ENCODE peak calls at places on chromosomes 11 and 22, in six cellular contexts. Q is GM12878, C is A549, T is endothelial cell of umbilical vein, W is HepG2, O is K562. K is an unnamed sample.

GRCh38 chr11:132895340-132895739 is 637.0 kb downstream of the OPCML start:
- DNase-seq in Q (no peak), C (no peak), T (no peak), O (no peak), W (no peak), K (no peak)

GRCh38 chr11:103682318-103683184 is 353.9 kb upstream of the DDI1 start:
- DNase-seq in O (peak), C (peak), Q (peak), W (peak), T (peak), K (peak)

GRCh38 chr11:134439181-134439580 is 27.1 kb upstream of the B3GAT1 start:
- DNase-seq in T (no peak), Q (no peak), O (no peak), W (no peak), C (no peak), K (no peak)

GRCh38 chr11:80521592-80521991 is 1080.8 kb upstream of the TENM4 start:
- DNase-seq in O (no peak), T (peak), Q (no peak), C (no peak), W (no peak), K (no peak)

GRCh38 chr22:50146440-50147228 is 23.9 kb upstream of the PANX2 start:
- DNase-seq in Q (no peak), C (peak), W (peak), O (peak), T (no peak), K (peak)

GRCh38 chr11:59862252-59862651 is 4.0 kb downstream of the TCN1 start:
- DNase-seq in T (no peak), C (no peak), Q (no peak), O (no peak), W (no peak), K (peak)

GRCh38 chr22:49657275-49657973 is 170.2 kb downstream of the BRD1 start:
- DNase-seq in T (peak), Q (peak), O (peak), C (no peak), W (no peak), K (peak)

GRCh38 chr11:61980783-61981541 is 13.5 kb upstream of the FTH1 start:
- DNase-seq in C (no peak), W (peak), Q (no peak), O (no peak), T (no peak), K (no peak)

GRCh38 chr11:2584812-2585565 is 114.8 kb downstream of the KCNQ1OT1 start:
- DNase-seq in W (no peak), T (no peak), C (no peak), Q (no peak), O (no peak), K (no peak)

GRCh38 chr11:58837707-58838388 is 6.7 kb downstream of the GLYATL2 start:
- DNase-seq in W (no peak), C (no peak), T (no peak), Q (no peak), O (no peak), K (no peak)

GRCh38 chr11:58829736-58830135 is 14.8 kb downstream of the GLYATL2 start:
- DNase-seq in Q (no peak), C (no peak), W (no peak), T (no peak), O (no peak), K (no peak)

GRCh38 chr11:58830693-58831301 is 13.7 kb downstream of the GLYATL2 start:
- DNase-seq in C (no peak), O (no peak), Q (no peak), T (no peak), W (no peak), K (no peak)

DNA sequence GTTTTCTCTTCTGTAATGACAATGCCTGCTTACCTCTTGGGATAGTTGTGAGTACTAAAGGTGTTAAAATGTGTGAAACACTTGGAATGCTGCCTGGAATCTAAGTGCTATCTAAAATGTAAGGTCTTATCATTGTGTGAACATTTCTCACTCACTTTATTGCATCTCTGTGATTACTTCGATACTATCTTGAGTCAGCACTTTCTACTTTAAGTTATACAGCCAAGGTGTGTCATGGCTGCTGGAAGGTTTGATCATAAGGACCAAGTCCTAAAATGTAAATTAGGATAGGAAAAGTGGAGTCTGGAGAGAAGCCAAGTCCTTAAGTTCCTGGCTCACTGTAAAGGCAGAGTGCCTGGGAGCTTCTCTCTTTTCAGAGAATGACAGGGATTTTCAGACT is 12.3 kb downstream of the GLYATL2 start:
- DNase-seq in Q (no peak), T (no peak), C (no peak), O (no peak), W (no peak), K (no peak)
- TF ChIP-seq MAX in Q (no peak), T (no peak), C (no peak), O (no peak), W (no peak), K (no peak)

GRCh38 chr11:6574816-6575715 is 28.4 kb downstream of the RRP8 start:
- DNase-seq in T (peak), O (no peak), W (no peak), C (no peak), Q (no peak), K (no peak)

GRCh38 chr11:6569706-6570105 is 33.7 kb downstream of the RRP8 start:
- DNase-seq in O (no peak), C (no peak), W (no peak), Q (no peak), T (no peak), K (no peak)

GRCh38 chr11:6571434-6572008 is 31.9 kb downstream of the RRP8 start:
- DNase-seq in T (no peak), W (no peak), C (no peak), Q (no peak), O (no peak), K (no peak)

GRCh38 chr11:6570691-6571427 is 32.6 kb downstream of the RRP8 start:
- DNase-seq in O (no peak), C (no peak), W (no peak), Q (no peak), T (no peak), K (no peak)

DNA sequence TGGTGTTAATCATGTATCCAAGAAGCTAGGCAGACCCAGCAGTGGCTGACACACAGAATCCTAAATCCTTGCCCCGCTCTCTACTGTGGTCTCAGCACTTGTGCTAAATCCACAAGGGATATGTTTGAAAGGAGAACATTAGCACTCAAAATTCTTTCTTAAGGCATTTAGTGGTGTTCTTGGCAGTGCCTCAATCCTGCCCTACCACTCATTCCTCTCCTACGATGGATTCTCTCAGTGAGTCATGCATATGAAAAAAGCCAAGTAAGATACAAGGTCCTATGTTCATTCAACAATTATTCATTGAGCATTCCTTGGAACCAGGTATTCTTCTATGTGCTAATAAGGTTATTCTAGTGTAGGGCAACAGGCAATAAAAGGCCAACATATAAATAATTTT is 31.2 kb downstream of the RRP8 start:
- DNase-seq in O (no peak), Q (no peak), C (no peak), T (no peak), W (no peak), K (no peak)
- TF ChIP-seq MYC in O (no peak), Q (no peak), C (no peak), T (no peak), W (no peak), K (no peak)

GRCh38 chr22:45554861-45555260 is 52.2 kb downstream of the FBLN1 start:
- DNase-seq in O (no peak), C (no peak), T (no peak), W (no peak), Q (no peak), K (no peak)

GRCh38 chr22:45554040-45554406 is 51.3 kb downstream of the FBLN1 start:
- DNase-seq in C (no peak), O (peak), W (no peak), T (no peak), Q (no peak), K (no peak)

GRCh38 chr22:45552017-45552411 is 49.3 kb downstream of the FBLN1 start:
- DNase-seq in Q (no peak), W (no peak), O (no peak), T (no peak), C (no peak), K (peak)

GRCh38 chr22:45552580-45553332 is 50.1 kb downstream of the FBLN1 start:
- DNase-seq in Q (no peak), C (no peak), O (no peak), T (no peak), W (no peak), K (peak)

GRCh38 chr22:45553333-45554039 is 50.8 kb downstream of the FBLN1 start:
- DNase-seq in Q (no peak), O (peak), T (peak), W (peak), C (peak), K (peak)
- H3K4me3 ChIP-seq in Q (no peak), O (no peak), T (no peak), W (no peak), C (no peak), K (no peak)

DNA sequence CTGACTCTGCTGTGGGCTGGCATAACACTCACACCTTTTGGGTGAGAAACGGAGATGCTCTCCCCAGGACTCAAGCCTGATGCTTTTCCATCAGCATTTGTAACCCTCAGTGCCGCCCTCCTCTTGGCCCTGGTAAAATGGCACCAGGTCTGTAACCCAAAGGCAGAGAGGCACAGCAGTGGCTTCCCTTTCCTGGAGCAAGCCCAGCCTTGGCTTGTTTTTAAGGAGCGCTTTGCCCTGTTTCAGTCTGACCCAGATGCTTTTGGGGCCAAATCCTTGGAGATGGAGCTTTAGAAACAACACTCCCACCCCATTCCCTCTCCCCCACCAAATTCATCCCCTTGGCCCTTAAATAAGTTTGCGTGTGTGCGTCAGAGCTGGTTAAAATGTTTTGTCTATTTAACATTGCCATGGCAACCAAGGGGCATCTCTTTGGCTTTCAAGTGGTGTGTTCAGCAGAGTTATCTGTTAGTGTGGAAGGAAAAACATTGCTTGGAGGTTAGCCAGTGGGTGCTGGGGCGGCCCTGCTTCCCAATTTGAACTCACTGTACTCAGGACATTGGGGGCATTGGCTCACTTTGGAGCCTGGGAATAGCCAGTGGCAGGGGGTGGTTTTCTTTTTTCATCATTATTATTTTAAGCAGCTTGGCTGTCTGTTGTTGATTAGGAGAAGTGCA is 134.2 kb downstream of the NAV2 start:
- DNase-seq in C (no peak), T (no peak), O (no peak), W (no peak), Q (no peak), K (no peak)
- TF ChIP-seq MAX in C (no peak), T (no peak), O (no peak), W (no peak), Q (no peak), K (no peak)

DNA sequence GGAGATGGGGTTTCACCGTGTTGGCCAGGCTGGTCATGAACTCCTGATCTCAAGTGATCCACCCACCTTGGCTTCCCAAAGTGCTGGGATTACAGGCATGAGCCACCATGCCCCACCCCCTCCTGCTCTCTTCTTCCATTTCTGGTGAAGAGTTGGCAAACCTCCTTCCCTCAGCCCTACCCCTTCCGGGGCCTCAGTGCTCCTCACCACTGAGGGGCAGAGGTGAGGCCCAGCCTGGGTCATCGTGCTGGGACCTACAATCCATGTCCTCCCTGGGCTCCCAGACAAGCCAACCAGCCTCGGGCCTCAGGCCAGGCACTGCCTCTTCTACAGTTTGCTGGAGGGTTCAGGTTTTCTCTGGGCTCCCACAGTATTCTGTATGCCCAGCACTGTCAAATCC is 14.8 kb upstream of the TPBGL start:
- DNase-seq in Q (no peak), O (no peak), W (no peak), T (no peak), C (no peak), K (no peak)
- TF ChIP-seq MYC in Q (no peak), O (no peak), W (no peak), T (no peak), C (no peak), K (no peak)